ENCODE peak calls at places on chromosomes 12 and 14, in six cellular contexts. One of them, this sample, is unnamed.
A peak's percentile ranks its signal among the peaks of the same experiment; 100 is the strongest.

GRCh38 chr12:95413576-95413975 is 60.4 kb upstream of the METAP2 start:
- DNase-seq in tibial artery: no peak
- DNase-seq in erythroblast: no peak
- DNase-seq in SHP77: no peak
- DNase-seq in nucleus accumbens: no peak
- DNase-seq in HAP-1: no peak
- DNase-seq in this sample: no peak

GRCh38 chr12:75684678-75685620 is 173.5 kb upstream of the KRR1 start:
- DNase-seq in tibial artery: no peak
- DNase-seq in erythroblast: no peak
- DNase-seq in SHP77: no peak
- DNase-seq in nucleus accumbens: no peak
- DNase-seq in HAP-1: peak; percentile 93
- DNase-seq in this sample: peak; percentile 71

GRCh38 chr12:87960557-87960956 is 68.6 kb downstream of the C12orf50 start:
- DNase-seq in tibial artery: no peak
- DNase-seq in erythroblast: no peak
- DNase-seq in SHP77: no peak
- DNase-seq in nucleus accumbens: no peak
- DNase-seq in HAP-1: no peak
- DNase-seq in this sample: no peak

GRCh38 chr14:26204362-26204953 is 393.4 kb downstream of the NOVA1 start:
- DNase-seq in tibial artery: no peak
- DNase-seq in erythroblast: no peak
- DNase-seq in SHP77: no peak
- DNase-seq in nucleus accumbens: no peak
- DNase-seq in HAP-1: peak; percentile 16
- DNase-seq in this sample: no peak

GRCh38 chr12:104137175-104137901 is 672 bp downstream of the NFYB start:
- DNase-seq in tibial artery: peak; percentile 29
- DNase-seq in erythroblast: peak; percentile 69
- DNase-seq in SHP77: no peak
- DNase-seq in nucleus accumbens: peak; percentile 10
- DNase-seq in HAP-1: peak; percentile 40
- DNase-seq in this sample: no peak

GRCh38 chr14:76323331-76324050 is 52.4 kb upstream of the ESRRB start:
- DNase-seq in tibial artery: no peak
- DNase-seq in erythroblast: no peak
- DNase-seq in SHP77: no peak
- DNase-seq in nucleus accumbens: no peak
- DNase-seq in HAP-1: no peak
- DNase-seq in this sample: no peak

GRCh38 chr14:63203618-63204406 is 431 bp upstream of the RHOJ start:
- DNase-seq in tibial artery: peak; percentile 74
- DNase-seq in erythroblast: no peak
- DNase-seq in SHP77: peak; percentile 51
- DNase-seq in nucleus accumbens: no peak
- DNase-seq in HAP-1: no peak
- DNase-seq in this sample: peak; percentile 91

GRCh38 chr12:18643673-18644072 is 94.1 kb downstream of the PLCZ1 start:
- DNase-seq in tibial artery: no peak
- DNase-seq in erythroblast: no peak
- DNase-seq in SHP77: no peak
- DNase-seq in nucleus accumbens: no peak
- DNase-seq in HAP-1: peak; percentile 30
- DNase-seq in this sample: peak; percentile 57

GRCh38 chr12:80044694-80045046 is 54.7 kb upstream of the OTOGL start:
- DNase-seq in tibial artery: no peak
- DNase-seq in erythroblast: no peak
- DNase-seq in SHP77: no peak
- DNase-seq in nucleus accumbens: no peak
- DNase-seq in HAP-1: no peak
- DNase-seq in this sample: peak; percentile 54

GRCh38 chr12:12157424-12157823 is 86.7 kb downstream of the BCL2L14 start:
- DNase-seq in tibial artery: no peak
- DNase-seq in erythroblast: no peak
- DNase-seq in SHP77: no peak
- DNase-seq in nucleus accumbens: no peak
- DNase-seq in HAP-1: no peak
- DNase-seq in this sample: no peak

GRCh38 chr12:66331814-66332213 is 29.5 kb downstream of the HELB start:
- DNase-seq in tibial artery: no peak
- DNase-seq in erythroblast: no peak
- DNase-seq in SHP77: no peak
- DNase-seq in nucleus accumbens: no peak
- DNase-seq in HAP-1: no peak
- DNase-seq in this sample: no peak

GRCh38 chr12:12272869-12273268 is 6.0 kb upstream of the LRP6 start:
- DNase-seq in tibial artery: no peak
- DNase-seq in erythroblast: no peak
- DNase-seq in SHP77: no peak
- DNase-seq in nucleus accumbens: no peak
- DNase-seq in HAP-1: peak; percentile 58
- DNase-seq in this sample: no peak

GRCh38 chr14:50257728-50258127 is 26.4 kb upstream of the SOS2 start:
- DNase-seq in tibial artery: no peak
- DNase-seq in erythroblast: peak; percentile 62
- DNase-seq in SHP77: no peak
- DNase-seq in nucleus accumbens: no peak
- DNase-seq in HAP-1: no peak
- DNase-seq in this sample: no peak

GRCh38 chr12:57983150-57983857 is 41.9 kb downstream of the ATP23 start:
- DNase-seq in tibial artery: no peak
- DNase-seq in erythroblast: peak; percentile 34
- DNase-seq in SHP77: peak; percentile 20
- DNase-seq in nucleus accumbens: no peak
- DNase-seq in HAP-1: peak; percentile 28
- DNase-seq in this sample: peak; percentile 17

This sample was measured in skeletal muscle cell.